ENCODE peak calls at places on chromosomes 16 and 17, in four cellular contexts. G is GM03348, E is BJ, F is NCI-H1105 treated with DMSO at 0.1 percent for 48 hours. Y is an unnamed sample.
A peak's percentile ranks its signal among the peaks of the same experiment; 100 is the strongest.

GRCh38 chr16:51399908-51400670 is 249.0 kb upstream of the SALL1 start:
- DNase-seq in G (no peak), E (no peak), F (no peak), Y (no peak)

GRCh38 chr16:3282747-3283524 is at the start of gene ZNF263:
- DNase-seq in G (peak; percentile 97), E (peak; percentile 90), F (peak; percentile 91), Y (peak; percentile 98)

GRCh38 chr17:80187493-80187892 is 17.7 kb downstream of the CARD14 start:
- DNase-seq in G (peak; percentile 80), E (no peak), F (no peak), Y (no peak)

GRCh38 chr16:16025214-16025968 is 76.0 kb downstream of the ABCC1 start:
- DNase-seq in G (peak; percentile 84), E (peak; percentile 58), F (no peak), Y (peak; percentile 83)

GRCh38 chr17:48102700-48103378 is 1.6 kb upstream of the CBX1 start:
- DNase-seq in G (no peak), E (no peak), F (no peak), Y (no peak)

GRCh38 chr17:62800580-62800979 is 7.5 kb downstream of the MARCHF10 start:
- DNase-seq in G (no peak), E (no peak), F (no peak), Y (no peak)

GRCh38 chr16:3243882-3244281 is 8.9 kb upstream of the ZNF200 start:
- DNase-seq in G (no peak), E (no peak), F (no peak), Y (no peak)

GRCh38 chr17:3944485-3945388 is 19.5 kb downstream of the ATP2A3 start:
- DNase-seq in G (peak; percentile 99), E (no peak), F (no peak), Y (peak; percentile 74)